ENCODE peak calls at places on chromosome 1, in five cellular contexts. B is stomach; P is HS-5; F is stimulated activated naive B cell treated with anti-CD40 and anti-IgM and Interleukin-4, amounts not matched to agents 10 μg/mL and 1 μg/mL and 100 μg/mL, for 72 hours; H is CD8-positive, alpha-beta memory T cell. E is an unnamed sample.

GRCh38 chr1:39195166-39196111 is 9.1 kb upstream of the MACF1 start:
- DNase-seq in B (no peak), P (no peak), F (no peak), H (no peak), E (peak)

GRCh38 chr1:186152227-186152944 is 222.7 kb downstream of the TPR start:
- DNase-seq in B (no peak), P (peak), F (no peak), H (no peak), E (peak)

GRCh38 chr1:184910596-184910995 is 63.7 kb downstream of the NIBAN1 start:
- DNase-seq in B (peak), P (peak), F (no peak), H (no peak), E (peak)

GRCh38 chr1:34013958-34014737 is 150.3 kb downstream of the HMGB4 start:
- DNase-seq in B (no peak), P (no peak), F (no peak), H (no peak), E (no peak)

GRCh38 chr1:21814981-21815583 is 3.0 kb downstream of the LDLRAD2 start:
- DNase-seq in B (peak), P (no peak), F (no peak), H (no peak), E (no peak)

GRCh38 chr1:184881941-184882648 is 92.2 kb downstream of the NIBAN1 start:
- DNase-seq in B (no peak), P (no peak), F (no peak), H (no peak), E (peak)

GRCh38 chr1:78176448-78176847 is 130.7 kb downstream of the GIPC2 start:
- DNase-seq in B (no peak), P (no peak), F (no peak), H (no peak), E (peak)

GRCh38 chr1:224339422-224340033 is 9.6 kb upstream of the NVL start:
- DNase-seq in B (no peak), P (no peak), F (no peak), H (no peak), E (no peak)

GRCh38 chr1:39609618-39610331 is 29.7 kb downstream of the HEYL start:
- DNase-seq in B (peak), P (no peak), F (peak), H (peak), E (no peak)